ENCODE peak calls at places on chromosomes 3 and 15, in eight cellular contexts. T is ovary, N is sigmoid colon, H is A549, Y is heart left ventricle, C is endothelial cell of umbilical vein, A is spleen, W is right lobe of liver. F is an unnamed sample.

GRCh38 chr3:33392703-33393125 is 47.5 kb downstream of the UBP1 start:
- DNase-seq in H (peak; percentile 77), A (no peak), N (no peak), W (no peak), T (no peak), Y (no peak), C (peak; percentile 92), F (no peak)

GRCh38 chr3:9402410-9403228 is 5.2 kb downstream of the SETD5 start:
- DNase-seq in H (no peak), Y (peak; percentile 23), N (no peak), T (no peak), C (no peak), A (no peak), W (peak; percentile 53), F (peak; percentile 69)

GRCh38 chr3:170967126-170967525 is 58.7 kb upstream of the EIF5A2 start:
- DNase-seq in H (no peak), W (peak; percentile 63), C (no peak), N (no peak), Y (no peak), T (no peak), A (no peak), F (no peak)

GRCh38 chr3:112425858-112426750 is 73.2 kb downstream of the BTLA start:
- DNase-seq in W (no peak), T (no peak), Y (no peak), N (no peak), H (no peak), A (no peak), C (no peak), F (no peak)

GRCh38 chr15:87792250-87793030 is 464.1 kb downstream of the NTRK3 start:
- DNase-seq in T (no peak), Y (no peak), C (no peak), H (no peak), W (no peak), N (no peak), A (no peak), F (no peak)

GRCh38 chr3:102532901-102533300 is 98.1 kb downstream of the ZPLD1 start:
- DNase-seq in T (no peak), A (no peak), W (no peak), H (no peak), N (no peak), C (no peak), Y (no peak), F (no peak)

GRCh38 chr3:115790759-115791158 is 167.4 kb downstream of the GAP43 start:
- DNase-seq in Y (no peak), A (no peak), C (peak; percentile 75), N (no peak), H (peak; percentile 94), W (no peak), T (no peak), F (no peak)

GRCh38 chr3:126365351-126366274 is 8.4 kb upstream of the KLF15 start:
- DNase-seq in N (no peak), C (no peak), T (peak; percentile 40), A (peak; percentile 56), W (no peak), Y (no peak), H (no peak), F (no peak)

GRCh38 chr3:38147434-38147833 is 9.0 kb downstream of the MYD88 start:
- DNase-seq in Y (no peak), T (no peak), C (no peak), N (no peak), A (no peak), W (no peak), H (no peak), F (no peak)

GRCh38 chr3:85304360-85304964 is 345.7 kb downstream of the CADM2 start:
- DNase-seq in H (peak; percentile 3), Y (no peak), C (no peak), A (no peak), W (no peak), T (no peak), N (no peak), F (no peak)

DNA sequence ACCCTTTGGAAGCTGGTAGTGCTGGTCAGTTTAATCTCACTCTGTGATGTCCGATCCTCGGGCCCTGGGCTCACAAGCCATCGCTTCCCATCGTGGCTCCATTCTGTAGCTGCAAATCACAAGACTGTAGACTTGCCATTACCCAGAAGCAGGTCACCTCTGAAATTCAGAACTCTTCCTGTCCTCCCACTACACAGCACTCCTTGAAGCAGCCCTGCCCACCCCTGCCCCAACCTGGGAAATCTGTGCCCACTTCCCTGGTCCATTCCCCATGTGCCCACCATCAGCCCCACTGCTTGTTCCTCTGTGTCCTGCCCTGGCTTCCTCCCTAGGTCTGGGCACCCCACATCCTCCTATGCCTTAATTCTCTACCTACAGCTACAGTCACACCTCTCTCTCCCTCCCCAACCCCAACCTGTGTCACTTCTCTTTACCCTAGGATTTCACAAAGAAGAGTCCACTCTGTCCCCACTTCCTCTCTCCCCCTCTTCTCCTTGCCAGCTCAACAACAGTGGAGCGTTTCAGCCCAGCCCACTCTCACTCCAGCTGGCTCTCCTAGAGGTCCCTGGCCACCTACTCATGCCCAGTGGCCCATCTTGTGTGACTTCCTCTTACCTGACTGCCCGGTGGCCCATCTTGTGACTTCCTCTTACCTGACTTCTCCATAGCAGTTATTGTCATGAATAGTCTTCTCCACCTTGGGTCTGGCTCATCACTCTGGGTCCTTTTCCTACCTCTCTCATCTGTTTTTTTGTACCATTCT is 8.4 kb downstream of the ZNF710 start:
- DNase-seq in H (no peak), W (no peak), C (no peak), A (peak; percentile 83), Y (no peak), N (peak; percentile 48), T (no peak), F (no peak)
- H3K4me1 ChIP-seq in H (peaks cover 16% of the 10 kb centered on the region), W (peaks cover 3% of the 10 kb centered on the region), C (peaks cover 11% of the 10 kb centered on the region), A (peaks cover 44% of the 10 kb centered on the region), Y (peaks cover 23% of the 10 kb centered on the region), N (no peaks in the 10 kb centered on the region), T (peaks cover 3% of the 10 kb centered on the region), F (peaks cover 32% of the 10 kb centered on the region)

DNA sequence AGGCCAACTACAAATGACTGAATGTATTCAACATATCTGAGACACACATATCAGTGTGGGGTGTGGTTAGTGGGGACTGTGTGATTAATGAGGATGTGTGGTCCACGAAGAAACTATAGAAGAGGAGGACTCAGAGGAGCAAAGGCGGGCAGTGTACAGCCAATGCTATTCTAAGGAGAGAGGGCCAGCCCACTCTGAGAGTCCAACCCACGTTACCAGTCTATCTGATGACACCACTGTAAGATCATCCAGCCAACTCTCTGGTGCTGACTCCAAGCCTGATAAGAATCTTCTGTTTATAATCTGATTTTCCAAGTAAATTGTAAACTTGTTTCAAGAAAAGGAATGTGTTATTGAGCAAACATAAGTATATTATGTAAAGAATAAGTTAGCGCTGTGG is 47.2 kb downstream of the MCF2L2 start:
- DNase-seq in N (no peak), T (no peak), W (no peak), C (no peak), H (no peak), A (no peak), Y (no peak), F (peak; percentile 28)
- TF ChIP-seq POLR2A in N (no peak), T (no peak), W (no peak), C (no peak), H (no peak), A (no peak), Y (no peak), F (no peak)

GRCh38 chr3:39362812-39363211 is 20.4 kb upstream of the SLC25A38 start:
- DNase-seq in H (no peak), A (no peak), T (no peak), N (no peak), W (no peak), Y (no peak), C (no peak), F (no peak)

GRCh38 chr3:39358302-39358701 is 24.9 kb upstream of the SLC25A38 start:
- DNase-seq in Y (no peak), W (no peak), N (no peak), T (no peak), C (no peak), A (no peak), H (no peak), F (no peak)

GRCh38 chr3:39362177-39362576 is 21.0 kb upstream of the SLC25A38 start:
- DNase-seq in N (no peak), A (no peak), T (no peak), W (no peak), H (no peak), Y (no peak), C (no peak), F (no peak)

DNA sequence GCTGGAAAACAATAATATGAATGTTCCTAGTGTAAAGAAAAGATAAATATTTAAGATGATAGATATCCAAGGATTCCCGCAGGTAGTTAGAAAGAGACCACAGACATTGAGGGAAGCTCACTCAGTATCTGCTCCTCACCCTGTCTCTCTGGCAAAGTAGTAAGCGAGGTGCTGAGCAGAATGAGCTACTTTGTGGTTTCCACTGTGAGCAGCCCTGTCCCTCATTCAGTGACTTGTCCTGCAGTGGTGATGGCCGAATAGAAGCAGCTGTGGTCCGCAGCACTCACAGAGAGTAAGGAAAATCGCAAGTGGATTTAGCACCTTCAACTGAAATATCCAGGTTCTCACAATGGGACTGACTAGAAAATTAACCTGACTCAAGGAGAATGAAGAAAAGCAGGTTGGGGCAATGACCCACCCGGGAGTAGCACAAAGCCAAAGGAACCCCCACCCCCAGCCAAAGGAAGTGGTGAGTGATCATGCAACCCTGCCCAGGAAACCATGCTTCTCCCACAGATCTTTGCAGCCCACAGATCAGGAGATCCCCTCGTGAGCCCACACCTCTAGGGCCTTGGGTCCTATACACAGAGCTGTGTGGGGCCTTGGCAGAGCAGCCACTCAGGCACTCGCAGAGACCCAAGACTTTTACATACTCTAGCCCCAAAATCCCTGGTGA is 21.8 kb upstream of the SLC25A38 start:
- DNase-seq in H (no peak), Y (no peak), A (no peak), N (no peak), T (no peak), C (no peak), W (no peak), F (no peak)
- H3K4me3 ChIP-seq in H (no peak overlapping the region), Y (no peak overlapping the region), A (no peak overlapping the region), N (no peak overlapping the region), T (no peak overlapping the region), C (no peak overlapping the region), W (no peak overlapping the region), F (no peak overlapping the region)

GRCh38 chr15:40441012-40441735 is 421 bp downstream of the BAHD1 start:
- DNase-seq in C (peak; percentile 31), N (no peak), A (peak; percentile 89), H (peak; percentile 48), W (no peak), T (no peak), Y (no peak), F (no peak)
- H3K4me1 ChIP-seq in C (peaks cover 6% of the 10 kb centered on the region), N (no peaks in the 10 kb centered on the region), A (peaks cover 55% of the 10 kb centered on the region), H (peaks cover 19% of the 10 kb centered on the region), W (no peaks in the 10 kb centered on the region), T (peaks cover 21% of the 10 kb centered on the region), Y (peaks cover 69% of the 10 kb centered on the region), F (peaks cover 63% of the 10 kb centered on the region)

GRCh38 chr15:40941528-40942336 is 11.5 kb upstream of the CHAC1 start:
- DNase-seq in A (peak; percentile 95), Y (peak; percentile 86), W (peak; percentile 87), T (peak; percentile 87), N (peak; percentile 86), C (peak; percentile 88), H (peak; percentile 63), F (peak; percentile 80)
- TF ChIP-seq POLR2A in A (peak; percentile 6), Y (no peak), W (peak; percentile 66), T (peak; percentile 41), N (no peak), C (peak; percentile 44), H (no peak), F (peak; percentile 67)